ENCODE peak calls at places on chromosomes 4 and X, in five cellular contexts. One of them, this sample, is unnamed.
A peak's percentile ranks its signal among the peaks of the same experiment; 100 is the strongest.

GRCh38 chr4:146524663-146525062 is 2.9 kb upstream of the SLC10A7 start:
- DNase-seq in GM13977: no peak
- DNase-seq in choroid plexus epithelial cell: no peak
- DNase-seq in neural crest cell: no peak
- DNase-seq in astrocyte of the spinal cord: no peak
- DNase-seq in this sample: no peak

GRCh38 chr4:185256444-185256843 is 47.0 kb downstream of the SNX25 start:
- DNase-seq in GM13977: no peak
- DNase-seq in choroid plexus epithelial cell: peak; percentile 80
- DNase-seq in neural crest cell: no peak
- DNase-seq in astrocyte of the spinal cord: peak; percentile 69
- DNase-seq in this sample: no peak

GRCh38 chr4:10704050-10704810 is 19.7 kb upstream of the CLNK start:
- DNase-seq in GM13977: no peak
- DNase-seq in choroid plexus epithelial cell: no peak
- DNase-seq in neural crest cell: no peak
- DNase-seq in astrocyte of the spinal cord: peak; percentile 65
- DNase-seq in this sample: no peak

GRCh38 chrX:40792433-40792832 is 57.1 kb upstream of the MED14 start:
- DNase-seq in GM13977: no peak
- DNase-seq in choroid plexus epithelial cell: no peak
- DNase-seq in neural crest cell: no peak
- DNase-seq in astrocyte of the spinal cord: no peak
- DNase-seq in this sample: no peak

GRCh38 chr4:110005461-110006056 is 92.9 kb downstream of the EGF start:
- DNase-seq in GM13977: peak; percentile 65
- DNase-seq in choroid plexus epithelial cell: peak; percentile 89
- DNase-seq in neural crest cell: no peak
- DNase-seq in astrocyte of the spinal cord: peak; percentile 67
- DNase-seq in this sample: peak; percentile 41

GRCh38 chr4:97153042-97153441 is 990.2 kb downstream of the STPG2 start:
- DNase-seq in GM13977: no peak
- DNase-seq in choroid plexus epithelial cell: peak; percentile 43
- DNase-seq in neural crest cell: no peak
- DNase-seq in astrocyte of the spinal cord: peak; percentile 41
- DNase-seq in this sample: no peak

GRCh38 chr4:98568896-98569663 is 89.3 kb downstream of the TSPAN5 start:
- DNase-seq in GM13977: no peak
- DNase-seq in choroid plexus epithelial cell: no peak
- DNase-seq in neural crest cell: no peak
- DNase-seq in astrocyte of the spinal cord: no peak
- DNase-seq in this sample: no peak

GRCh38 chrX:45134303-45134702 is 66.4 kb downstream of the DIPK2B start:
- DNase-seq in GM13977: no peak
- DNase-seq in choroid plexus epithelial cell: no peak
- DNase-seq in neural crest cell: peak; percentile 5
- DNase-seq in astrocyte of the spinal cord: no peak
- DNase-seq in this sample: no peak

GRCh38 chr4:98584265-98584664 is 74.1 kb downstream of the TSPAN5 start:
- DNase-seq in GM13977: no peak
- DNase-seq in choroid plexus epithelial cell: peak; percentile 33
- DNase-seq in neural crest cell: no peak
- DNase-seq in astrocyte of the spinal cord: no peak
- DNase-seq in this sample: no peak

GRCh38 chr4:38949416-38950051 is 81.9 kb downstream of the FAM114A1 start:
- DNase-seq in GM13977: no peak
- DNase-seq in choroid plexus epithelial cell: peak; percentile 86
- DNase-seq in neural crest cell: no peak
- DNase-seq in astrocyte of the spinal cord: peak; percentile 67
- DNase-seq in this sample: no peak

GRCh38 chr4:3079694-3080123 is 5.2 kb downstream of the HTT start:
- DNase-seq in GM13977: no peak
- DNase-seq in choroid plexus epithelial cell: no peak
- DNase-seq in neural crest cell: no peak
- DNase-seq in astrocyte of the spinal cord: no peak
- DNase-seq in this sample: no peak

GRCh38 chr4:147793973-147794690 is 62.2 kb downstream of the ARHGAP10 start:
- DNase-seq in GM13977: peak; percentile 53
- DNase-seq in choroid plexus epithelial cell: peak; percentile 28
- DNase-seq in neural crest cell: no peak
- DNase-seq in astrocyte of the spinal cord: no peak
- DNase-seq in this sample: no peak

GRCh38 chr4:23005691-23006090 is 313.0 kb downstream of the GBA3 start:
- DNase-seq in GM13977: no peak
- DNase-seq in choroid plexus epithelial cell: no peak
- DNase-seq in neural crest cell: no peak
- DNase-seq in astrocyte of the spinal cord: no peak
- DNase-seq in this sample: no peak

GRCh38 chr4:16262188-16262587 is 35.9 kb upstream of the TAPT1 start:
- DNase-seq in GM13977: no peak
- DNase-seq in choroid plexus epithelial cell: no peak
- DNase-seq in neural crest cell: no peak
- DNase-seq in astrocyte of the spinal cord: no peak
- DNase-seq in this sample: no peak

GRCh38 chrX:15465896-15466651 is 27.1 kb downstream of the PIR start:
- DNase-seq in GM13977: no peak
- DNase-seq in choroid plexus epithelial cell: peak; percentile 48
- DNase-seq in neural crest cell: no peak
- DNase-seq in astrocyte of the spinal cord: no peak
- DNase-seq in this sample: no peak

GRCh38 chr4:1720163-1720983 is 750 bp downstream of the TMEM129 start:
- DNase-seq in GM13977: peak; percentile 67
- DNase-seq in choroid plexus epithelial cell: peak; percentile 57
- DNase-seq in neural crest cell: peak; percentile 49
- DNase-seq in astrocyte of the spinal cord: peak; percentile 30
- DNase-seq in this sample: no peak

GRCh38 chr4:4853371-4853823 is 6.1 kb upstream of the MSX1 start:
- DNase-seq in GM13977: no peak
- DNase-seq in choroid plexus epithelial cell: no peak
- DNase-seq in neural crest cell: no peak
- DNase-seq in astrocyte of the spinal cord: no peak
- DNase-seq in this sample: no peak

GRCh38 chr4:184114431-184114830 is 103.2 kb downstream of the ENPP6 start:
- DNase-seq in GM13977: no peak
- DNase-seq in choroid plexus epithelial cell: no peak
- DNase-seq in neural crest cell: no peak
- DNase-seq in astrocyte of the spinal cord: no peak
- DNase-seq in this sample: no peak
- TF ChIP-seq CTCF in GM13977: no peak
- TF ChIP-seq CTCF in choroid plexus epithelial cell: no peak
- TF ChIP-seq CTCF in neural crest cell: no peak
- TF ChIP-seq CTCF in astrocyte of the spinal cord: no peak
- TF ChIP-seq CTCF in this sample: no peak

DNA sequence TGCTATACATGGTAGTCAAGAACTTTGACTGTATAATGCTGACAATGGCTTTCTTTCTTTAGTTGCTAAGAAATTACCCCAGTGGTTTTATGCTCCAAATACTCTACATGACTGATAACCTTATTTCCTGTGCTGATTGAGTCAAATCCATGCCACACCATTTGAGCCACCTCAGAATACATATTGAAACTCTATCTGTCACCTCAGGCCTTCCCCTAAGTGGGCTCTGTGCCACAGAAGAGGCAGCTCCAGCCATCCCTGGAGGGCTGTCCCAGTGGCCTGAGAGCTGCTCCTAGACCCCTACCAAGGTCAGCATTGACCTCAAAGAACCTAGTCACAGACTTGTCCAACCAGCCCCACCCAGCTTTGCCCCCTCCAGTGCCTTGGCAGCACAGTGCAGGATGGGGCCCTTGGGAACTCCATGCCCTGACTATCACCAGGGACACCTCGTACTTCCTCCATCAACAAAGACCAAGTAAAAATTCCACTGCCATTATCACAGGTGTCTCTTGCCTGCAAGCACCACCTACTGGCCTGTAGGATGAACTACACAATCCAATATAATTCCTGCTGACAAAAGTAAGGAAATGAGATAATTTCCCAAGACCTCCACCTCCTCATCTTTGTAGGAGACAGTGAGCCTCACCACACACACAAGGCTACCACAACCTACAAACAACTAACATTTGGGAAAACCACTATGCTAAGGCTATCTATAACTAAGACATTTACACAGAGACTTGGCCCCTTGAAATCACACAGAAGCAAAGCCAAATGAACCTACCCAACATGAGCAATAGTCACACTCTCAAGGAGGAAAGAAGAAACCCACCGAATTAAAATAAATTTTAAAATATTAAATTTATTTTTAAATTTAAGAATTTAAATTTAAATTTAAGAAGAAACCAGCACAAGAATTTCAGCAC is 239.9 kb downstream of the NKX6-1 start:
- DNase-seq in GM13977: no peak
- DNase-seq in choroid plexus epithelial cell: peak; percentile 53
- DNase-seq in neural crest cell: no peak
- DNase-seq in astrocyte of the spinal cord: peak; percentile 34
- DNase-seq in this sample: no peak
- TF ChIP-seq CTCF in GM13977: peak; percentile 77
- TF ChIP-seq CTCF in choroid plexus epithelial cell: peak; percentile 81
- TF ChIP-seq CTCF in neural crest cell: peak; percentile 70
- TF ChIP-seq CTCF in astrocyte of the spinal cord: peak; percentile 72
- TF ChIP-seq CTCF in this sample: peak; percentile 59

GRCh38 chrX:100642296-100642695 is 1.7 kb upstream of the SRPX2 start:
- DNase-seq in GM13977: no peak
- DNase-seq in choroid plexus epithelial cell: no peak
- DNase-seq in neural crest cell: no peak
- DNase-seq in astrocyte of the spinal cord: no peak
- DNase-seq in this sample: no peak

GRCh38 chrX:100635040-100635439 is 1.6 kb downstream of the TSPAN6 start:
- DNase-seq in GM13977: no peak
- DNase-seq in choroid plexus epithelial cell: no peak
- DNase-seq in neural crest cell: no peak
- DNase-seq in astrocyte of the spinal cord: no peak
- DNase-seq in this sample: no peak

GRCh38 chrX:100635989-100636320 is 651 bp downstream of the TSPAN6 start:
- DNase-seq in GM13977: no peak
- DNase-seq in choroid plexus epithelial cell: no peak
- DNase-seq in neural crest cell: no peak
- DNase-seq in astrocyte of the spinal cord: no peak
- DNase-seq in this sample: no peak

GRCh38 chrX:100636321-100636991 is at the start of gene TSPAN6:
- DNase-seq in GM13977: peak; percentile 60
- DNase-seq in choroid plexus epithelial cell: peak; percentile 92
- DNase-seq in neural crest cell: peak; percentile 77
- DNase-seq in astrocyte of the spinal cord: peak; percentile 89
- DNase-seq in this sample: no peak
- TF ChIP-seq CTCF in GM13977: peak; percentile 22
- TF ChIP-seq CTCF in choroid plexus epithelial cell: peak; percentile 68
- TF ChIP-seq CTCF in neural crest cell: peak; percentile 74
- TF ChIP-seq CTCF in astrocyte of the spinal cord: peak; percentile 53
- TF ChIP-seq CTCF in this sample: peak; percentile 33

DNA sequence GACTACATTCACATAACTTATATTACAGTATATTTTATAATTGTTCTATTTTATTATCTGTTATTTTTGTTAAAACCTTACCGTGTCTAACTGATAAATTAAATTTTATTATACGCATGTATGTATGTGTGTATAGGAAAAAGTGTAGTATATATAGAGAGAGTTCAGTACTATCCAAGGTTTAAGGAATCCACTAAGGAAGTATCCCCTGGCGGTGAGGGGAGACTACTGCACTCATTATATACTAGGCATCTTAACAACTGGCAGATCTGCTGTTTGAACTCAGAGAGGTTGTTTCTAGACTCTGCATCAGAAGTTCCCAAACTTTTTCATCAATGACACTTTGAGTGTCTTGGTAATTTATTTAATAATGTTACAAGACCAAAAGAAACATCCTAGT is 70.9 kb downstream of the NDST4 start:
- DNase-seq in GM13977: no peak
- DNase-seq in choroid plexus epithelial cell: no peak
- DNase-seq in neural crest cell: no peak
- DNase-seq in astrocyte of the spinal cord: no peak
- DNase-seq in this sample: no peak
- TF ChIP-seq CTCF in GM13977: peak; percentile 15
- TF ChIP-seq CTCF in choroid plexus epithelial cell: peak; percentile 41
- TF ChIP-seq CTCF in neural crest cell: peak; percentile 54
- TF ChIP-seq CTCF in astrocyte of the spinal cord: peak; percentile 39
- TF ChIP-seq CTCF in this sample: peak; percentile 22

GRCh38 chr4:111847256-111848108 is 297.8 kb upstream of the FAM241A start:
- DNase-seq in GM13977: no peak
- DNase-seq in choroid plexus epithelial cell: peak; percentile 18
- DNase-seq in neural crest cell: no peak
- DNase-seq in astrocyte of the spinal cord: no peak
- DNase-seq in this sample: no peak
- TF ChIP-seq CTCF in GM13977: no peak
- TF ChIP-seq CTCF in choroid plexus epithelial cell: peak; percentile 44
- TF ChIP-seq CTCF in neural crest cell: peak; percentile 60
- TF ChIP-seq CTCF in astrocyte of the spinal cord: peak; percentile 24
- TF ChIP-seq CTCF in this sample: peak; percentile 14

GRCh38 chr4:161256716-161257115 is 907.1 kb downstream of the FSTL5 start:
- DNase-seq in GM13977: no peak
- DNase-seq in choroid plexus epithelial cell: peak; percentile 41
- DNase-seq in neural crest cell: no peak
- DNase-seq in astrocyte of the spinal cord: no peak
- DNase-seq in this sample: no peak
- TF ChIP-seq CTCF in GM13977: peak; percentile 67
- TF ChIP-seq CTCF in choroid plexus epithelial cell: peak; percentile 61
- TF ChIP-seq CTCF in neural crest cell: peak; percentile 32
- TF ChIP-seq CTCF in astrocyte of the spinal cord: peak; percentile 25
- TF ChIP-seq CTCF in this sample: no peak

DNA sequence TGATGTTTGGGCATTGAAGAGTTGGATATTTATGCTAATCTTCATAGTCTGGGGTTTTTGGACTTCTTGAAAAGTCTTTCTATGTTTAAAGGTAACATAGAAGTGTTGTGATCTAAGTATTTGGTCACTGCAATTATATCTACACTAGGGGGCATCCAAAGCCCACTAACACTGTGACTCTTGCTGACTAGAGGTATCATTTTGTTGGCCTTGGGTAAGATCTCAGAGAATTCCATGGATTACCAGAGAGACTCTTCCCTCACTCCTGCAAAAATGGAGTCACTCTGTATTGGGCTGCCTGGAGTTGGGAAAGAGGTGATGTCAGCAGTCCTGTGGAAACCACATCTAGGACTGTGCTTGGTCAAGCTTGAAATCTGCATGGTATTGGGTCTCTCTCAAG is 1077.6 kb downstream of the FAM133A start:
- DNase-seq in GM13977: no peak
- DNase-seq in choroid plexus epithelial cell: no peak
- DNase-seq in neural crest cell: no peak
- DNase-seq in astrocyte of the spinal cord: no peak
- DNase-seq in this sample: no peak
- TF ChIP-seq CTCF in GM13977: no peak
- TF ChIP-seq CTCF in choroid plexus epithelial cell: no peak
- TF ChIP-seq CTCF in neural crest cell: peak; percentile 35
- TF ChIP-seq CTCF in astrocyte of the spinal cord: no peak
- TF ChIP-seq CTCF in this sample: no peak